ENCODE peak calls at places on chromosomes 13 and 19, in five cellular contexts. R is anterior cingulate cortex; N is NCI-H1930; G is B cell; U is CD8-positive, alpha-beta memory T cell. T is an unnamed sample.

GRCh38 chr13:35879111-35879510 is 252.1 kb downstream of the DCLK1 start:
- DNase-seq in R (peak; percentile 10), N (no peak), G (no peak), U (no peak), T (no peak)

GRCh38 chr19:49229416-49229815 is 71.8 kb downstream of the TRPM4 start:
- DNase-seq in R (no peak), N (no peak), G (no peak), U (no peak), T (no peak)

GRCh38 chr13:111510502-111511218 is 190.2 kb downstream of the TEX29 start:
- DNase-seq in R (no peak), N (no peak), G (no peak), U (no peak), T (no peak)

GRCh38 chr19:22918221-22918620 is 84.8 kb downstream of the ZNF728 start:
- DNase-seq in R (no peak), N (no peak), G (no peak), U (no peak), T (no peak)

GRCh38 chr19:7386308-7386707 is 37.6 kb downstream of the ARHGEF18 start:
- DNase-seq in R (no peak), N (no peak), G (no peak), U (no peak), T (no peak)

GRCh38 chr13:92823059-92823458 is 403.5 kb upstream of the GPC6 start:
- DNase-seq in R (no peak), N (peak; percentile 36), G (no peak), U (no peak), T (peak; percentile 83)

GRCh38 chr19:28823338-28823961 is 389.5 kb downstream of the UQCRFS1 start:
- DNase-seq in R (no peak), N (no peak), G (no peak), U (no peak), T (no peak)

GRCh38 chr13:33249066-33249465 is 36.5 kb downstream of the STARD13 start:
- DNase-seq in R (no peak), N (no peak), G (no peak), U (no peak), T (no peak)

GRCh38 chr19:47002106-47002766 is 17.4 kb upstream of the NPAS1 start:
- DNase-seq in R (no peak), N (no peak), G (no peak), U (no peak), T (no peak)

GRCh38 chr13:60351326-60351725 is 45.7 kb upstream of the TDRD3 start:
- DNase-seq in R (no peak), N (no peak), G (no peak), U (no peak), T (no peak)

GRCh38 chr19:3178377-3178972 is at the start of gene S1PR4:
- DNase-seq in R (no peak), N (no peak), G (peak; percentile 90), U (peak; percentile 64), T (no peak)

GRCh38 chr19:7912144-7912696 is 2.4 kb upstream of the TGFBR3L start:
- DNase-seq in R (no peak), N (no peak), G (no peak), U (no peak), T (no peak)

GRCh38 chr13:100984349-100984748 is 309.8 kb upstream of the TMTC4 start:
- DNase-seq in R (no peak), N (no peak), G (no peak), U (no peak), T (no peak)

GRCh38 chr19:44050740-44051653 is 839 bp upstream of the ZNF223 start:
- DNase-seq in R (peak; percentile 8), N (peak; percentile 74), G (no peak), U (no peak), T (peak; percentile 14)

GRCh38 chr19:15436012-15436825 is 13.5 kb downstream of the WIZ start:
- DNase-seq in R (no peak), N (no peak), G (no peak), U (no peak), T (no peak)

GRCh38 chr19:21638776-21639175 is 128.6 kb downstream of the ZNF100 start:
- DNase-seq in R (no peak), N (no peak), G (no peak), U (no peak), T (no peak)

GRCh38 chr19:23286477-23286876 is 36.3 kb upstream of the ZNF724 start:
- DNase-seq in R (no peak), N (no peak), G (peak; percentile 37), U (no peak), T (no peak)

GRCh38 chr19:16627194-16627927 is 643 bp downstream of the MED26 start:
- DNase-seq in R (no peak), N (no peak), G (no peak), U (no peak), T (no peak)

GRCh38 chr19:5850743-5851293 is 431 bp downstream of the FUT3 start:
- DNase-seq in R (no peak), N (no peak), G (no peak), U (no peak), T (no peak)

GRCh38 chr19:6788896-6789295 is 16.4 kb downstream of the VAV1 start:
- DNase-seq in R (no peak), N (no peak), G (no peak), U (no peak), T (no peak)

GRCh38 chr13:67402546-67402945 is 172.4 kb upstream of the PCDH9 start:
- DNase-seq in R (no peak), N (no peak), G (no peak), U (no peak), T (no peak)

GRCh38 chr19:31518216-31518615 is 169.0 kb upstream of the TSHZ3 start:
- DNase-seq in R (no peak), N (no peak), G (no peak), U (no peak), T (no peak)

GRCh38 chr19:18287836-18288772 is 6.7 kb upstream of the JUND start:
- DNase-seq in R (no peak), N (no peak), G (peak; percentile 5), U (no peak), T (no peak)

GRCh38 chr13:69950160-69950559 is 157.5 kb upstream of the ATXN8OS start:
- DNase-seq in R (no peak), N (no peak), G (no peak), U (no peak), T (no peak)

GRCh38 chr19:55369651-55370304 is 485 bp downstream of the IL11 start:
- DNase-seq in R (no peak), N (no peak), G (peak; percentile 86), U (peak; percentile 24), T (no peak)